ENCODE peak calls at places on chromosomes 12 and 14, in eight cellular contexts. W is skeletal muscle cell; J is activated CD4-positive, CD25-positive, alpha-beta regulatory T cell; E is non-pigmented ciliary epithelial cell; L is HTR-8/SVneo; M is stimulated activated CD4-positive, alpha-beta T cell treated with anti-CD3 and anti-CD28 coated beads, TNF-alpha, amount 100 ng/mL, for 48 hours; K is caudate nucleus; R is CD8-positive, alpha-beta memory T cell. O is an unnamed sample.

GRCh38 chr12:120522568-120522967 is 6.4 kb downstream of the COQ5 start:
- DNase-seq in W (no peak), J (no peak), E (no peak), L (no peak), M (no peak), K (no peak), R (no peak), O (no peak)

GRCh38 chr14:104678901-104679705 is 10.3 kb upstream of the INF2 start:
- DNase-seq in W (no peak), J (no peak), E (no peak), L (no peak), M (no peak), K (peak), R (peak), O (no peak)

GRCh38 chr14:26775765-26776577 is 178.1 kb upstream of the NOVA1 start:
- DNase-seq in W (peak), J (no peak), E (no peak), L (peak), M (no peak), K (no peak), R (no peak), O (peak)

GRCh38 chr12:93215290-93215678 is 162.4 kb upstream of the NUDT4 start:
- DNase-seq in W (no peak), J (no peak), E (no peak), L (no peak), M (no peak), K (no peak), R (no peak), O (no peak)

GRCh38 chr12:18965210-18965609 is 164.3 kb upstream of the PLEKHA5 start:
- DNase-seq in W (no peak), J (no peak), E (no peak), L (no peak), M (no peak), K (no peak), R (no peak), O (no peak)

GRCh38 chr14:23572841-23573240 is 5.2 kb upstream of the AP1G2 start:
- DNase-seq in W (no peak), J (no peak), E (no peak), L (no peak), M (no peak), K (no peak), R (no peak), O (no peak)

GRCh38 chr14:31449971-31450610 is 7.2 kb downstream of the DTD2 start:
- DNase-seq in W (no peak), J (no peak), E (no peak), L (peak), M (no peak), K (no peak), R (no peak), O (peak)

GRCh38 chr14:52834440-52834842 is 43.0 kb upstream of the GNPNAT1 start:
- DNase-seq in W (peak), J (no peak), E (peak), L (peak), M (no peak), K (no peak), R (no peak), O (no peak)

GRCh38 chr12:62933871-62934798 is 815 bp downstream of the PPM1H start:
- DNase-seq in W (no peak), J (no peak), E (no peak), L (peak), M (no peak), K (no peak), R (no peak), O (no peak)

GRCh38 chr12:51839310-51839943 is 9.1 kb downstream of the FIGNL2 start:
- DNase-seq in W (no peak), J (no peak), E (no peak), L (no peak), M (no peak), K (no peak), R (no peak), O (no peak)

GRCh38 chr14:22221508-22221907 is 367.5 kb downstream of the DAD1 start:
- DNase-seq in W (no peak), J (no peak), E (no peak), L (no peak), M (no peak), K (no peak), R (no peak), O (no peak)

GRCh38 chr14:106528717-106529116 is 1002.3 kb downstream of the TMEM121 start:
- DNase-seq in W (no peak), J (no peak), E (no peak), L (no peak), M (no peak), K (no peak), R (no peak), O (no peak)

GRCh38 chr14:104335611-104336010 is 197.2 kb downstream of the KIF26A start:
- DNase-seq in W (no peak), J (no peak), E (no peak), L (no peak), M (no peak), K (no peak), R (no peak), O (no peak)

GRCh38 chr12:65492997-65493892 is 214.8 kb downstream of the MSRB3 start:
- DNase-seq in W (no peak), J (no peak), E (no peak), L (no peak), M (no peak), K (no peak), R (no peak), O (no peak)

GRCh38 chr12:121797937-121798801 is 4.7 kb upstream of the RHOF start:
- DNase-seq in W (no peak), J (no peak), E (no peak), L (no peak), M (no peak), K (no peak), R (no peak), O (no peak)

GRCh38 chr12:32331133-32331532 is 68.2 kb upstream of the FGD4 start:
- DNase-seq in W (no peak), J (no peak), E (no peak), L (peak), M (no peak), K (no peak), R (no peak), O (no peak)

GRCh38 chr14:68441532-68441931 is 351.3 kb downstream of the ZFP36L1 start:
- DNase-seq in W (no peak), J (no peak), E (no peak), L (no peak), M (no peak), K (no peak), R (no peak), O (no peak)

GRCh38 chr14:30779210-30779609 is 95.1 kb upstream of the COCH start:
- DNase-seq in W (no peak), J (no peak), E (peak), L (no peak), M (no peak), K (no peak), R (no peak), O (no peak)

GRCh38 chr12:63066782-63067181 is 84.2 kb downstream of the AVPR1A start:
- DNase-seq in W (no peak), J (no peak), E (no peak), L (no peak), M (no peak), K (no peak), R (no peak), O (no peak)

GRCh38 chr14:94066089-94066676 is 14.8 kb downstream of the DDX24 start:
- DNase-seq in W (no peak), J (no peak), E (no peak), L (no peak), M (no peak), K (no peak), R (no peak), O (no peak)

GRCh38 chr14:61812347-61813100 is 50.3 kb downstream of the SNAPC1 start:
- DNase-seq in W (no peak), J (no peak), E (no peak), L (peak), M (no peak), K (no peak), R (no peak), O (no peak)

GRCh38 chr12:132341318-132342050 is 12.1 kb upstream of the GALNT9 start:
- DNase-seq in W (no peak), J (no peak), E (no peak), L (no peak), M (no peak), K (no peak), R (no peak), O (no peak)

GRCh38 chr12:127599441-127599840 is 667.5 kb upstream of the TMEM132C start:
- DNase-seq in W (no peak), J (no peak), E (no peak), L (no peak), M (no peak), K (no peak), R (no peak), O (no peak)

GRCh38 chr12:57727758-57728395 is 10.7 kb downstream of the AGAP2 start:
- DNase-seq in W (no peak), J (no peak), E (no peak), L (no peak), M (no peak), K (no peak), R (no peak), O (no peak)

GRCh38 chr14:79256311-79256879 is 954.9 kb downstream of the DIO2 start:
- DNase-seq in W (no peak), J (no peak), E (no peak), L (no peak), M (no peak), K (no peak), R (no peak), O (no peak)